ENCODE peak calls at places on chromosomes 4 and X, in six cellular contexts. I is mesendoderm, R is trophoblast cell, W is H1, M is IMR-90, L is mesenchymal stem cell. S is an unnamed sample. For H3K36me3, the result is how much of the 10 kb centered on the place peaks cover.

GRCh38 chrX:69369999-69370398 is 134.1 kb upstream of the NALF2 start:
- DNase-seq in I (no peak), R (no peak), W (no peak), M (no peak), L (no peak), S (no peak)

GRCh38 chr4:39820186-39820585 is 122.2 kb downstream of the UBE2K start:
- DNase-seq in I (peak), R (no peak), W (no peak), M (no peak), L (no peak), S (no peak)

GRCh38 chr4:8747896-8748575 is 123.6 kb downstream of the HMX1 start:
- DNase-seq in I (no peak), R (no peak), W (no peak), M (no peak), L (no peak), S (no peak)

GRCh38 chr4:77880784-77881183 is 18.2 kb downstream of the MRPL1 start:
- DNase-seq in I (peak), R (peak), W (no peak), M (no peak), L (no peak), S (no peak)

GRCh38 chr4:116839826-116840225 is 245.6 kb downstream of the TRAM1L1 start:
- DNase-seq in I (no peak), R (no peak), W (no peak), M (no peak), L (peak), S (no peak)

GRCh38 chr4:180028682-180029081 is 2214.5 kb upstream of the TENM3 start:
- DNase-seq in I (peak), R (peak), W (peak), M (peak), L (peak), S (peak)

GRCh38 chr4:176307591-176307920 is 12.2 kb upstream of the SPCS3 start:
- DNase-seq in I (no peak), R (no peak), W (no peak), M (no peak), L (no peak), S (no peak)

GRCh38 chr4:8907596-8908205 is 36.1 kb upstream of the HMX1 start:
- DNase-seq in I (no peak), R (no peak), W (no peak), M (no peak), L (no peak), S (no peak)

GRCh38 chrX:130887392-130887791 is 15.6 kb downstream of the ENOX2 start:
- DNase-seq in I (no peak), R (no peak), W (no peak), M (no peak), L (no peak), S (no peak)

DNA sequence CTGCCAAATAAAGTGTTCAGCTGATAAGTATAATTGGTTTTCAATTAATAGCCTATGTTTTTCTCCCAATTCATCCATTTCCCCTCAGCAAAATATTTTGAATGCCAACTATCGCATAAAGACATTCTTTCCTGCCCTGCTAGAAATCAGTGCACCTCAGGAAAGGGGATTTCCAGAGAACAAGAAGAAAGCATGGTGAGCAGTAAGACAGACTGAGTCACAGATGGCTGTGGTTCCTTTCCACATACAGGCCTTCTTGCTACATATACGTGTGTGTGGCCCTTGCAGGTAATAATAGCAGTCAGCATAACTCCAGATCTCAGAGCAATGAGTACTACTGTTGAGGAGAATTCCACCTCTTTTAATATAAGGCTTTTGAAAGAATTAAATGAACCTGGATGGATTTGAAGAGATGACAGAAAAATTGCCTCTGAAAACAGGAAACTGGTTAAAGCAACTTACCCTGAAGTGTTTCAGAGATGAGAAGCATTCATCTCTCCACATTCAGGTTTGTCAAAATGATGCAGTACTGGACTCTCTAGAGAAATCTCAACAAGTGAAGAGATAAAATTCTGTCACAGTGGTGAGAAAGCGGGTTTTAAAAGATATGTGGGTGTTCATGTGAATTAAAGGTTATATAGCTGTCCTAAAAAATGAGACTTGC is 13.6 kb downstream of the GASK1B start:
- DNase-seq in I (no peak), R (peak), W (no peak), M (peak), L (peak), S (no peak)
- H3K36me3 ChIP-seq in I (under half), R (under half), W (under half), M (under half), L (under half), S (under half)

GRCh38 chr4:98909646-98910045 is 19.3 kb downstream of the EIF4E start:
- DNase-seq in I (no peak), R (no peak), W (no peak), M (no peak), L (no peak), S (no peak)
- H2BK120ac ChIP-seq in I (no peak), R (no peak), W (no peak), M (no peak), L (no peak), S (no peak)

DNA sequence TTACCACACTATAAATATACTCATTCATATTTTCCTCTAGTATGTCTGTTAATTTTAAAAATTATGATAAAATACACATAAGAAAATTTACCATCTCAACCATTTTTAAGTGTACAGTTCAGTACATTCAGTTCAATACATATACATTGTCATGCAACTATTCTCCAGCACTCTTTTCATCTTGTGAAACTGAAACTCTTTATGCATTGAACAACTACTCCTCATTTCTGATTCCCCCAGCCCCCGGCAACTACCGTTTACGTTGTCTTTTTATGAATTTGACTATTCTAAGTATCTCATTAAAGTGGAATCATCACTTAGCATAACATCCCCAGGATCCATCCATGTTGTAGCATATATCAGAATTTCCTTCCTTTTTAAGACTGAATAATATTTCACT is 8.7 kb downstream of the SMARCAD1 start:
- DNase-seq in I (no peak), R (no peak), W (no peak), M (no peak), L (no peak), S (no peak)
- H3K36me3 ChIP-seq in I (under half), R (under half), W (under half), M (under half), L (half or more), S (under half)

DNA sequence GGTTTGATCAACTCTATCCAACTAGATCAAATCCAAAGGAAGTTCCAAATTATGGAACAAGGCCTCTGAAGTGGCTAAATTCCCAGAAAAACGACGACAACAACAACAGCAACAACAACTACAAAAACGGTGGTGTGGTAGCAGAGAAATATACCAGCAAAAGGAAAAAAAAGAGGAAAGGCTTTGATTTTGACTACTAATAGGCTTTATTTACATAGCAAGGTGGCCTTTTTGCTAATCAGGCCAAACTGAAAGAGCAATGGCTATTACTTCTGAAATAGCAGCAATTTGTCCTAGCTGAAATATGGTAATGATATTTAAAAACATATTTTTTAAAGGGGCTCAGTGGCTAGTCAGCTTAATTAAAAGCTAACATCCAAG is 40.8 kb upstream of the TMPRSS11E start:
- DNase-seq in I (no peak), R (no peak), W (no peak), M (no peak), L (no peak), S (no peak)
- H2BK120ac ChIP-seq in I (peak), R (no peak), W (peak), M (no peak), L (no peak), S (no peak)

GRCh38 chrX:154363706-154364439 is 10.6 kb downstream of the FLNA start:
- DNase-seq in I (no peak), R (no peak), W (no peak), M (no peak), L (no peak), S (no peak)
- H3K36me3 ChIP-seq in I (under half), R (half or more), W (half or more), M (half or more), L (half or more), S (half or more)

DNA sequence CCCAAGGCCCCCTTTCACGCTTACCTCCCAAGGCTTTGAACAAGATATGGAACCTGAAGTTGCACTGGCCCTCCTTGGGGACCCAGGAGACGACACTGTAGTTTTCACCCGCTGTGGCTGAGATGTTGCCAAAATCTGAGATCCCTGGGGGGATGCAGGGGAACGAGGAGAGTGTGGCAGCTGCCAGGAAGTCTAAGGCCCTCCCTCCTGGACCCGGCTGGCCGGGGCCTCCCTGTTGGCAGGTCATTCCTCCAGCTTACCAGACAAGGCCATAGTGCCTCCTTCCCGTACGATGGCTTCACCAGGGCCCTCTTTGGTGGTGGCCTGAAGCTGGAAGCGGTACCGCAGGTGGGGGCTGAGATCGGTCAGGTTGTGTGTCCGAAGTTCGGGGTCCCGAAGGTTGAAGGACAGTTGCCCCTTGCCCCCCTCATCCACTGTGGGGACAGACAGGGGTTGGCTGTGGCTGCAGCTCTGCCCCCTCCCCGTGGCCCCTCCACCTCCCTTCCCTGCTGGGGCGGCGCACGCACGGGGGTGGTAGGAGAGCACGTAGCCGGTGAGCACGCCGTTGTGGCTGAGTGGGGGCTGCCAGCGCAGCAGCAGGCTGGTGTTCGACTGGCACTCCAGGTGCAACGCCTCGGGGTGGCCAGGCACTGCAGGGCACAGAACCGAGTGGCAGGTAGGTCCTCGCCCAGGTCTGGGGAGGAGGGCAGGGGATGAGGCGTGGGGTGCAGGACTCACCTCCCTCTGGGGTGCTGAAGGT is 21.2 kb downstream of the L1CAM start:
- DNase-seq in I (no peak), R (no peak), W (no peak), M (no peak), L (no peak), S (no peak)
- H2BK120ac ChIP-seq in I (no peak), R (no peak), W (no peak), M (no peak), L (no peak), S (no peak)

GRCh38 chr4:106978046-106978774 is 57.9 kb downstream of the DKK2 start:
- DNase-seq in I (peak), R (no peak), W (peak), M (no peak), L (no peak), S (no peak)
- H3K36me3 ChIP-seq in I (under half), R (under half), W (under half), M (under half), L (under half), S (under half)

GRCh38 chr4:106315968-106316772 is at the start of the genes AIMP1 and TBCK:
- DNase-seq in I (peak), R (peak), W (peak), M (peak), L (peak), S (peak)
- H2BK120ac ChIP-seq in I (no peak), R (peak), W (no peak), M (peak), L (peak), S (no peak)

S was measured in neuronal stem cell.